ENCODE peak calls at places on chromosomes 4 and X, in seven cellular contexts. K is mammary epithelial cell; W is CD8-positive, alpha-beta memory T cell; Q is effector memory CD4-positive, alpha-beta T cell; Z is naive thymus-derived CD4-positive, alpha-beta T cell; D is tibial nerve; V is cardiac muscle cell. P is an unnamed sample. For H3K4me1, the result is how much of the 10 kb centered on the place peaks cover.

GRCh38 chr4:6324999-6325790 is 55.5 kb downstream of the WFS1 start:
- DNase-seq in K (peak), W (no peak), Q (no peak), Z (no peak), D (peak), V (no peak), P (peak)

GRCh38 chrX:149515954-149516602 is 11.0 kb upstream of the IDS start:
- DNase-seq in K (no peak), W (no peak), Q (no peak), Z (no peak), D (no peak), V (no peak), P (no peak)

GRCh38 chrX:84187501-84188319 is at the start of gene RPS6KA6:
- DNase-seq in K (peak), W (no peak), Q (no peak), Z (no peak), D (peak), V (peak), P (peak)

GRCh38 chrX:13102636-13103035 is 58.2 kb upstream of the FAM9C start:
- DNase-seq in K (no peak), W (no peak), Q (no peak), Z (no peak), D (no peak), V (no peak), P (no peak)

GRCh38 chr4:78171482-78171881 is 114.4 kb downstream of the FRAS1 start:
- DNase-seq in K (no peak), W (no peak), Q (no peak), Z (no peak), D (no peak), V (peak), P (no peak)

GRCh38 chr4:119667802-119668201 is 39.2 kb upstream of the PDE5A start:
- DNase-seq in K (no peak), W (no peak), Q (no peak), Z (no peak), D (no peak), V (no peak), P (no peak)

GRCh38 chr4:8261851-8262535 is 7.6 kb upstream of the HTRA3 start:
- DNase-seq in K (no peak), W (no peak), Q (no peak), Z (no peak), D (no peak), V (no peak), P (no peak)

GRCh38 chrX:154734101-154734781 is 16.6 kb downstream of the GAB3 start:
- DNase-seq in K (peak), W (peak), Q (no peak), Z (no peak), D (no peak), V (no peak), P (peak)

GRCh38 chrX:101550362-101550761 is at the start of gene ARMCX1:
- DNase-seq in K (peak), W (no peak), Q (no peak), Z (no peak), D (peak), V (peak), P (peak)

GRCh38 chrX:111180750-111181240 is 84.8 kb downstream of the PAK3 start:
- DNase-seq in K (no peak), W (no peak), Q (no peak), Z (no peak), D (no peak), V (no peak), P (no peak)

GRCh38 chr4:70915048-70915815 is 13.1 kb downstream of the MOB1B start:
- DNase-seq in K (no peak), W (no peak), Q (no peak), Z (no peak), D (no peak), V (no peak), P (no peak)

GRCh38 chrX:100687546-100687945 is 43.5 kb downstream of the SRPX2 start:
- DNase-seq in K (no peak), W (no peak), Q (no peak), Z (no peak), D (no peak), V (no peak), P (no peak)

GRCh38 chrX:71846429-71846828 is 64.2 kb upstream of the NHSL2 start:
- DNase-seq in K (peak), W (no peak), Q (no peak), Z (no peak), D (no peak), V (no peak), P (no peak)

GRCh38 chr4:137993232-137993631 is 248.9 kb downstream of the SLC7A11 start:
- DNase-seq in K (peak), W (no peak), Q (no peak), Z (no peak), D (no peak), V (no peak), P (no peak)

GRCh38 chr4:142817442-142817841 is 28.7 kb downstream of the INPP4B start:
- DNase-seq in K (peak), W (no peak), Q (no peak), Z (no peak), D (peak), V (no peak), P (no peak)

GRCh38 chr4:25489221-25489797 is 112.2 kb downstream of the ANAPC4 start:
- DNase-seq in K (no peak), W (no peak), Q (no peak), Z (no peak), D (no peak), V (no peak), P (no peak)

GRCh38 chrX:134753185-134754008 is 95.1 kb upstream of the PLAC1 start:
- DNase-seq in K (peak), W (no peak), Q (no peak), Z (no peak), D (no peak), V (no peak), P (no peak)

GRCh38 chrX:134599173-134599914 is 58.9 kb downstream of the PLAC1 start:
- DNase-seq in K (no peak), W (no peak), Q (no peak), Z (no peak), D (peak), V (no peak), P (no peak)

GRCh38 chr4:184666670-184667069 is 17.1 kb downstream of the PRIMPOL start:
- DNase-seq in K (no peak), W (no peak), Q (no peak), Z (no peak), D (no peak), V (no peak), P (no peak)

GRCh38 chr4:145482209-145483021 is 762 bp downstream of the SMAD1 start:
- DNase-seq in K (peak), W (no peak), Q (no peak), Z (no peak), D (peak), V (peak), P (no peak)

GRCh38 chr4:16082424-16083216 is 1.2 kb downstream of the PROM1 start:
- DNase-seq in K (peak), W (no peak), Q (no peak), Z (no peak), D (no peak), V (peak), P (no peak)

GRCh38 chrX:348461-349117 is 30.0 kb upstream of the GTPBP6 start:
- DNase-seq in K (no peak), W (no peak), Q (no peak), Z (no peak), D (no peak), V (no peak), P (no peak)

GRCh38 chrX:55342533-55343501 is 78.1 kb upstream of the PAGE3 start:
- DNase-seq in K (peak), W (no peak), Q (peak), Z (peak), D (peak), V (no peak), P (no peak)

GRCh38 chrX:99777912-99778311 is 632.2 kb downstream of the PCDH19 start:
- DNase-seq in K (no peak), W (no peak), Q (no peak), Z (no peak), D (no peak), V (no peak), P (no peak)

GRCh38 chr4:25012671-25013070 is 18.1 kb downstream of the LGI2 start:
- DNase-seq in K (no peak), W (no peak), Q (no peak), Z (no peak), D (no peak), V (no peak), P (no peak)

GRCh38 chrX:28312259-28312658 is 275.0 kb upstream of the IL1RAPL1 start:
- DNase-seq in K (no peak), W (no peak), Q (no peak), Z (no peak), D (no peak), V (no peak), P (no peak)

GRCh38 chr4:41202356-41202755 is 12.0 kb downstream of the APBB2 start:
- DNase-seq in K (no peak), W (no peak), Q (no peak), Z (no peak), D (no peak), V (no peak), P (no peak)

GRCh38 chr4:41197495-41197894 is 16.8 kb downstream of the APBB2 start:
- DNase-seq in K (no peak), W (no peak), Q (no peak), Z (no peak), D (no peak), V (no peak), P (no peak)

GRCh38 chr4:41203169-41203568 is 11.2 kb downstream of the APBB2 start:
- DNase-seq in K (no peak), W (no peak), Q (no peak), Z (no peak), D (no peak), V (no peak), P (no peak)

GRCh38 chr4:41199788-41200187 is 14.6 kb downstream of the APBB2 start:
- DNase-seq in K (no peak), W (no peak), Q (no peak), Z (no peak), D (no peak), V (no peak), P (no peak)

DNA sequence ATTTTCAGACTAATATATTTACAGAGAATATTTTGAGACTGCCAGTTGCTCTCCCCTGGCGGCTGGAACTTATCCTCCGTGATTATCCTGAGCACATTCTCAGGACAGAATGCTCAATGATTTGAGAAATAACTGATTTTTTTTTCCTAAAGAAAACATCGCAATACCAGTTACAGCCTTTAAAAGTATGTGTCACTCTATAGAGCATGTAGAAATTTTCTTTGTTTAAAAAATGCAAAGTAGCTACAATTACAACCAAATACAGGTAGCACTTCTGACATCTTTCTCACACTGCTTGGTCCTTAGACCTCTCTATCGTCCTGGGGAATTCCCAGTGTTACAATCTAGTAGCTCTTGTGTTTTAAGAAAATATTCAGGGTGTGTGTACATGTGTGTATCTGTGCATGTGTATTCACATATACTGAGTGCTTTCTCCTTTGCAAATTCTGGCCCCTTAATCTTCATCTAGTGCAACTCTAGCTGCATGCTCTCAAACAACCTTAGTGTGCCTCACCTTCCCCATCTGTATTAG is 13.8 kb downstream of the APBB2 start:
- DNase-seq in K (no peak), W (no peak), Q (no peak), Z (no peak), D (no peak), V (no peak), P (no peak)
- H3K4me1 ChIP-seq in K (under half), W (under half), Q (under half), Z (under half), D (half or more), V (under half), P (under half)

GRCh38 chr4:36256398-36256828 is 12.1 kb upstream of the ARAP2 start:
- DNase-seq in K (no peak), W (no peak), Q (no peak), Z (no peak), D (no peak), V (no peak), P (no peak)
- H3K4me1 ChIP-seq in K (under half), W (under half), Q (under half), Z (under half), D (under half), V (under half), P (under half)

GRCh38 chr4:168634276-168634802 is 137.5 kb downstream of the PALLD start:
- DNase-seq in K (peak), W (no peak), Q (no peak), Z (no peak), D (no peak), V (no peak), P (no peak)
- H3K4me1 ChIP-seq in K (half or more), W (under half), Q (under half), Z (under half), D (half or more), V (under half), P (under half)

GRCh38 chr4:183172881-183173280 is 73.8 kb downstream of the WWC2 start:
- DNase-seq in K (no peak), W (no peak), Q (no peak), Z (no peak), D (no peak), V (no peak), P (no peak)

GRCh38 chr4:183177001-183177400 is 77.9 kb downstream of the WWC2 start:
- DNase-seq in K (peak), W (no peak), Q (no peak), Z (no peak), D (no peak), V (no peak), P (no peak)

GRCh38 chr4:183173580-183174526 is 74.8 kb downstream of the WWC2 start:
- DNase-seq in K (no peak), W (no peak), Q (no peak), Z (no peak), D (no peak), V (no peak), P (no peak)

GRCh38 chr4:183178201-183178600 is 79.1 kb downstream of the WWC2 start:
- DNase-seq in K (no peak), W (no peak), Q (no peak), Z (no peak), D (no peak), V (no peak), P (no peak)

DNA sequence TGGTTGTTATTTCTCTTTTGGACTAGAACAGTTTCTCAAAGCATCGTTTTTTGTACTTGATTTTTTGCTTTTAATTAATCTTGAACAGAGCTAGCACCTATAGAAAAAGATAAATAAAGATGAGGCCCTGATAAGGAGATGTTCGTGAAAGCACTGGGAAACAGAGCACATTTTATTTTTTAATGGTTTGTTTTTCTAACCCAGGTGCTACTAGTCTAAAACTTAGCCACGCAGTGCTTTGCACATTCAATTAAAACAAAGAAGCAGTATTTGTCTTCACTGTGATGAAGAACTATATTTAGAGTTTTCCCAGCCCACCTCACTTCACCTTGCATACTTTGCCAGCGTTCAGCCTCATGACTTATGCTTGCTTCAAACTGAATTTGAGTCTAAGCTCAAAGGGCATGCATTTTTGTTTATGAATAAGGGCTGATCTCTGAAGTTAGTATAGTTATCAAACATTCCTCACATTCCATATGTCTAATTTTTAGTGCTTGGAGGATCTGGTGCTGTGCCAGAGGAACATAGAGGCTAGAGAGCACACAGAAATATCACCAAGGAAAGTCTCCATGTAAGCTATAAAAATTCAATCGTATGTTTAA is 76.7 kb downstream of the WWC2 start:
- DNase-seq in K (no peak), W (no peak), Q (no peak), Z (no peak), D (no peak), V (peak), P (no peak)
- H3K4me1 ChIP-seq in K (under half), W (under half), Q (under half), Z (under half), D (under half), V (under half), P (under half)

GRCh38 chr4:173230077-173230476 is 61.5 kb downstream of the GALNT7 start:
- DNase-seq in K (no peak), W (no peak), Q (no peak), Z (no peak), D (no peak), V (no peak), P (no peak)

GRCh38 chr4:173237152-173237551 is 68.5 kb downstream of the GALNT7 start:
- DNase-seq in K (peak), W (no peak), Q (no peak), Z (no peak), D (no peak), V (no peak), P (no peak)

GRCh38 chr4:173235050-173235449 is 66.4 kb downstream of the GALNT7 start:
- DNase-seq in K (no peak), W (no peak), Q (no peak), Z (no peak), D (no peak), V (no peak), P (no peak)

GRCh38 chr4:173227753-173228152 is 59.1 kb downstream of the GALNT7 start:
- DNase-seq in K (no peak), W (no peak), Q (no peak), Z (no peak), D (no peak), V (no peak), P (no peak)

GRCh38 chr4:173231916-173232315 is 63.3 kb downstream of the GALNT7 start:
- DNase-seq in K (peak), W (no peak), Q (no peak), Z (no peak), D (no peak), V (no peak), P (no peak)
- H3K4me1 ChIP-seq in K (under half), W (under half), Q (under half), Z (under half), D (under half), V (under half), P (under half)

DNA sequence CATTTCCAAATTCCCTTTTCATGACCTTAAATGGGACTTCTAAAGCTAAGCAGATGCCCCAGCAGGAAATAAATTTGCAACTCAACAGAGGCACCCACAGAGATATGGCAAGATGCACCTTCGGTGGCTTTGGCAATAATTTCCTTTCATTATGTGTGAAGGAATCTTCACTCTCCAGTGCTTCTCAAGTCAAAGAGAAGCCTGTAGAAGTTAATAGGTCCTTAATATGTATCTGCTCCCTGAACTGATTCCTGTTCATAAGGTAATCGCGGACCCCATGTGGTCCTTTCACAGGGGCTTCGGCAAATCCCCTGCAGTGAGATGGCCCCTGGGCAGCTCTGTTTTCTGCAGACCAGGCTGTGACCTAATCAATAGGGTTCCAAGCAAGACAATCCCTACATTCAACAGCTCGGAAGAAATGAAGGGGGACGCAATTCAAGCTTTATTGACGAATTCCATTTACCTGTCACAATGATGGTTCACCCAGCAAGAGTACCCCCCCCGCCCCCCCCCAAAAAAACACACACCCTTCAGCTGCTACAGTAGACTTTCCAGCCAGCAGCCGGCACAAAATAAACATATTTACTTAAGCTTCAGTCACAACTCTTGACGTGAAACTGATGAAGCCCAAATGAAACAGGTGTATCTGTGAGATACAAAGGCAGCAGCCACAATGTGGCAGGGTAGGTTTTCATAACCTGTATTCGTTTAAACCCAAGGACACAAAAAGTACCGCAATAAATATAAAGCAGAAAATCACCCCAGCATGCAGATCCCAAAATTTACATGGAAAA is 35.3 kb downstream of the FAT1 start:
- DNase-seq in K (no peak), W (no peak), Q (no peak), Z (no peak), D (no peak), V (no peak), P (no peak)
- H3K4me1 ChIP-seq in K (under half), W (under half), Q (under half), Z (under half), D (half or more), V (under half), P (under half)

DNA sequence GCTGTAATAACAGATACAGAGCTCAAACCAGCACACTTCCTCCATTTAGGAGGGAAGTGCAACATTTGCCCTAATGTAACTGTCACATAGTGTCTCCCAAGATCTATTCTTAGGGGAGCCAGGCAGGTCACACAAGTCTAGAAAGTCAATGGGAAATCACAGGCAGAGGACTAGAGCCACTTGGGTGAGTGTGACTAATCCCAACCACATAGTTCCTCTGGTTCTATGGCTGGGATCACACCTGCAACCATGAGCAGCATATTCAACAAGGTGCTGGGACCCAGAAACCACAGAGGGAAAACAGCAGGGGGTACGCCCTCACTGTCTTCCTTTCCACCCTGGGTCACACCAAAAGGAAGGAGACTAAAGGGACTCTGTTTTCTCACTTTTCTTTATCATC is 66.8 kb upstream of the TACR3 start:
- DNase-seq in K (no peak), W (no peak), Q (no peak), Z (no peak), D (no peak), V (no peak), P (no peak)
- H3K4me1 ChIP-seq in K (under half), W (under half), Q (under half), Z (under half), D (under half), V (under half), P (under half)

GRCh38 chr4:2831611-2832308 is 11.9 kb upstream of the ADD1 start:
- DNase-seq in K (no peak), W (no peak), Q (no peak), Z (no peak), D (no peak), V (no peak), P (no peak)
- H3K4me1 ChIP-seq in K (under half), W (under half), Q (under half), Z (under half), D (under half), V (under half), P (under half)

GRCh38 chr4:128516568-128516967 is 229.0 kb upstream of the PGRMC2 start:
- DNase-seq in K (no peak), W (no peak), Q (no peak), Z (no peak), D (no peak), V (no peak), P (no peak)
- H3K4me1 ChIP-seq in K (under half), W (under half), Q (under half), Z (under half), D (under half), V (under half), P (under half)

DNA sequence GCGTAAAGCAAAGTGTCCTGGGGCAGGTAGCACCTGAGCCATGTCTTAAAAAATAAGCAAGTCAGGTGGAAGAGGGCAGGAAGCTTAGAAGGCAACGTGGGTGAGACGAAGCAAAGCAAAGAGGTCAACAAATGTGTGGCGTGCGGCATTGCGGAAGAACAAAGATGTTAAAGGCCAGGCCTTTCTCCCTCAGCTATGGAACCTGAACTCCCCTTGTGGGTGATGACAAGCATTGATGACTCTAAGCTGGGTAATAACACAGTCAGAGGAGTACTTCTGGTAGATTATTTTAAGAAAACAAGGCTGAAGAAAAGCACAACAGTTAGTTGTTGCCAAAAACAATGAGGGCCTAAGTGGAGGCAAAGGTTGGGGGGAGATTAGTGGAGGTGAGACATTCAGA is 29.0 kb upstream of the SORBS2 start:
- DNase-seq in K (no peak), W (no peak), Q (no peak), Z (no peak), D (no peak), V (no peak), P (no peak)
- H3K4me1 ChIP-seq in K (under half), W (under half), Q (under half), Z (under half), D (under half), V (half or more), P (under half)